ENCODE peak calls at places on chromosome 19, in nine cellular contexts. K is fibroblast of mammary gland, T is ACHN, X is mesendoderm, S is PC-3, I is HS-5, Q is memory B cell, J is body of pancreas, U is astrocyte. R is an unnamed sample.

GRCh38 chr19:5480427-5480836 is 25.2 kb downstream of the ZNRF4 start:
- DNase-seq in J (peak; percentile 28), K (peak; percentile 35), T (peak; percentile 26), Q (peak; percentile 25), S (peak; percentile 44), U (no peak), I (no peak), X (peak; percentile 52), R (peak; percentile 26)

GRCh38 chr19:13588953-13589833 is 82.9 kb upstream of the CACNA1A start:
- DNase-seq in J (peak; percentile 72), K (peak; percentile 44), X (peak; percentile 66), T (peak; percentile 56), Q (peak; percentile 93), I (peak; percentile 24), U (no peak), S (peak; percentile 84), R (peak; percentile 83)

GRCh38 chr19:2253106-2254051 is 2.8 kb downstream of the JSRP1 start:
- DNase-seq in U (no peak), Q (peak; percentile 66), X (peak; percentile 67), K (no peak), S (no peak), J (no peak), T (no peak), I (no peak), R (no peak)

GRCh38 chr19:11658954-11659353 is 61.7 kb downstream of the ZNF627 start:
- DNase-seq in T (no peak), J (no peak), I (no peak), S (no peak), U (no peak), Q (no peak), K (no peak), X (no peak), R (no peak)

GRCh38 chr19:30224689-30225606 is 147.2 kb upstream of the ZNF536 start:
- DNase-seq in Q (no peak), S (no peak), X (peak; percentile 30), J (no peak), U (no peak), T (no peak), I (no peak), K (no peak), R (no peak)

GRCh38 chr19:38693380-38694223 is 46.2 kb downstream of the ACTN4 start:
- DNase-seq in J (peak; percentile 57), Q (no peak), S (peak; percentile 96), X (peak; percentile 94), U (peak; percentile 90), K (peak; percentile 73), T (peak; percentile 90), I (peak; percentile 71), R (peak; percentile 87)

GRCh38 chr19:17049711-17050280 is 23.2 kb upstream of the CPAMD8 start:
- DNase-seq in Q (no peak), U (peak; percentile 63), J (no peak), X (no peak), T (peak; percentile 21), I (no peak), K (peak; percentile 71), S (peak; percentile 71), R (peak; percentile 42)

GRCh38 chr19:33303791-33304759 is 1.7 kb upstream of the CEBPA start:
- DNase-seq in I (no peak), Q (no peak), U (no peak), K (peak; percentile 20), S (no peak), J (peak; percentile 58), T (no peak), X (no peak), R (no peak)

GRCh38 chr19:7652061-7652641 is 15.2 kb downstream of the STXBP2 start:
- DNase-seq in I (peak; percentile 41), J (peak; percentile 88), S (peak; percentile 95), X (peak; percentile 89), T (peak; percentile 63), K (peak; percentile 82), U (peak; percentile 25), Q (peak; percentile 83), R (peak; percentile 92)

GRCh38 chr19:51086153-51086850 is 3.6 kb upstream of the KLK14 start:
- DNase-seq in J (peak; percentile 95), T (no peak), K (no peak), S (no peak), Q (no peak), I (no peak), X (no peak), U (no peak), R (no peak)

GRCh38 chr19:35727053-35727955 is 9.5 kb downstream of the KMT2B start:
- DNase-seq in J (no peak), T (no peak), X (no peak), K (no peak), S (no peak), Q (no peak), I (no peak), U (no peak), R (no peak)

GRCh38 chr19:47660435-47660832 is 51.5 kb downstream of the BICRA start:
- DNase-seq in X (no peak), J (no peak), I (no peak), S (peak; percentile 74), K (no peak), U (peak; percentile 29), Q (no peak), T (no peak), R (no peak)

GRCh38 chr19:49565261-49565660 is 15.1 kb downstream of the NOSIP start:
- DNase-seq in K (no peak), T (no peak), U (no peak), J (peak; percentile 62), Q (no peak), S (no peak), X (no peak), I (no peak), R (no peak)

GRCh38 chr19:28130066-28130511 is 1082.9 kb downstream of the UQCRFS1 start:
- DNase-seq in J (no peak), Q (no peak), X (peak; percentile 74), K (no peak), U (no peak), I (no peak), S (no peak), T (peak; percentile 41), R (no peak)

GRCh38 chr19:47582320-47582909 is 9.5 kb upstream of the ZNF541 start:
- DNase-seq in J (no peak), T (no peak), Q (no peak), K (peak; percentile 36), S (no peak), U (peak; percentile 89), X (no peak), I (peak; percentile 51), R (peak; percentile 36)

GRCh38 chr19:14974488-14974887 is 5.2 kb downstream of the SLC1A6 start:
- DNase-seq in T (no peak), K (no peak), U (no peak), J (no peak), X (no peak), S (no peak), I (no peak), Q (no peak), R (no peak)